ENCODE peak calls at places on chromosomes 12 and 14, in ten cellular contexts. I, G, L, D, V, H, N, Q, B and E are unnamed samples.
A peak's percentile ranks its signal among the peaks of the same experiment; 100 is the strongest.

GRCh38 chr14:34930591-34931069 is 52.2 kb upstream of the SRP54 start:
- DNase-seq in I (no peak), G (no peak), L (no peak), D (peak; percentile 43), V (no peak), H (no peak), N (no peak), Q (peak; percentile 29), B (no peak), E (no peak)

GRCh38 chr12:67519824-67520433 is 128.6 kb upstream of the DYRK2 start:
- DNase-seq in I (no peak), G (no peak), L (peak; percentile 94), D (no peak), V (no peak), H (peak; percentile 79), N (no peak), Q (no peak), B (peak; percentile 96), E (no peak)

GRCh38 chr14:54329082-54329695 is 67.6 kb upstream of the CDKN3 start:
- DNase-seq in I (peak; percentile 54), G (peak; percentile 77), L (peak; percentile 95), D (no peak), V (peak; percentile 9), H (peak; percentile 60), N (peak; percentile 69), Q (peak; percentile 81), B (no peak), E (no peak)

GRCh38 chr14:100400115-100400514 is 77.0 kb downstream of the SLC25A47 start:
- DNase-seq in I (no peak), G (no peak), L (no peak), D (no peak), V (no peak), H (no peak), N (peak; percentile 26), Q (no peak), B (no peak), E (no peak)

GRCh38 chr14:91931478-91932088 is 15.9 kb downstream of the FBLN5 start:
- DNase-seq in I (no peak), G (peak; percentile 24), L (no peak), D (no peak), V (no peak), H (no peak), N (no peak), Q (no peak), B (no peak), E (no peak)

GRCh38 chr14:64700894-64701293 is 3.3 kb upstream of the PLEKHG3 start:
- DNase-seq in I (no peak), G (no peak), L (no peak), D (no peak), V (no peak), H (no peak), N (no peak), Q (no peak), B (no peak), E (no peak)

GRCh38 chr12:2384533-2385328 is 331.9 kb downstream of the CACNA1C start:
- DNase-seq in I (no peak), G (peak; percentile 89), L (peak; percentile 16), D (no peak), V (no peak), H (no peak), N (peak; percentile 32), Q (no peak), B (no peak), E (no peak)

GRCh38 chr14:29126865-29127264 is 360.3 kb downstream of the FOXG1 start:
- DNase-seq in I (no peak), G (no peak), L (no peak), D (no peak), V (no peak), H (no peak), N (no peak), Q (no peak), B (no peak), E (no peak)